ENCODE peak calls at places on chromosomes 11 and 22, in four cellular contexts. I is body of pancreas, B is NCI-H1694 treated with DMSO at 0.1 percent for 48 hours, F is HS-5. C is an unnamed sample.

GRCh38 chr22:38313384-38313955 is 3.8 kb downstream of the CSNK1E start:
- DNase-seq in I (peak), B (no peak), F (peak), C (peak)

GRCh38 chr11:76134239-76134638 is 72.1 kb downstream of the WNT11 start:
- DNase-seq in I (no peak), B (no peak), F (no peak), C (no peak)

GRCh38 chr11:118619444-118620205 is 12.2 kb downstream of the PHLDB1 start:
- DNase-seq in I (peak), B (no peak), F (peak), C (peak)

GRCh38 chr11:74090701-74091100 is 80.1 kb downstream of the C2CD3 start:
- DNase-seq in I (no peak), B (no peak), F (no peak), C (no peak)

GRCh38 chr11:111733009-111733408 is 33.2 kb downstream of the PPP2R1B start:
- DNase-seq in I (peak), B (no peak), F (no peak), C (peak)

GRCh38 chr11:99316761-99317475 is 296.2 kb downstream of the CNTN5 start:
- DNase-seq in I (no peak), B (peak), F (no peak), C (peak)

GRCh38 chr22:38729946-38730345 is 24.2 kb downstream of the GTPBP1 start:
- DNase-seq in I (no peak), B (no peak), F (no peak), C (no peak)

GRCh38 chr22:39519681-39520053 is 695 bp upstream of the ATF4 start:
- DNase-seq in I (peak), B (peak), F (no peak), C (peak)

GRCh38 chr11:40118780-40119179 is 1340.7 kb downstream of the LRRC4C start:
- DNase-seq in I (no peak), B (no peak), F (no peak), C (no peak)

C was measured in Right ventricle myocardium superior.